ENCODE peak calls at places on chromosomes 12 and 14, in ten cellular contexts. O is ecto neural progenitor cell, D is GDM1, B is DND-41, W is smooth muscle cell of the brain vasculature, P is mucosa of descending colon, C is Caki2, A is NCI-H2171, Q is ACHN, V is lower lobe of right lung. E is an unnamed sample.

GRCh38 chr14:95741781-95742180 is 27.9 kb upstream of the TCL1A start:
- DNase-seq in B (no peak), W (no peak), P (no peak), Q (no peak), O (no peak), C (no peak), V (no peak), A (no peak), D (no peak), E (no peak)

GRCh38 chr14:52891800-52892199 is 59.0 kb downstream of the FERMT2 start:
- DNase-seq in B (no peak), D (no peak), Q (no peak), P (no peak), O (no peak), A (no peak), C (peak), V (no peak), W (no peak), E (no peak)

GRCh38 chr12:105487961-105488360 is 157.5 kb downstream of the C12orf75 start:
- DNase-seq in V (no peak), B (no peak), P (no peak), D (no peak), Q (no peak), O (no peak), A (no peak), W (no peak), C (no peak), E (no peak)

GRCh38 chr14:70999117-70999516 is 91.9 kb downstream of the PCNX1 start:
- DNase-seq in P (no peak), C (no peak), W (no peak), Q (no peak), B (no peak), A (no peak), O (no peak), D (no peak), V (no peak), E (no peak)

GRCh38 chr12:63382930-63383329 is 231.9 kb upstream of the AVPR1A start:
- DNase-seq in Q (no peak), W (no peak), O (no peak), V (no peak), D (no peak), P (no peak), C (no peak), A (no peak), B (no peak), E (no peak)

GRCh38 chr14:43792980-43793379 is 714.1 kb downstream of the FSCB start:
- DNase-seq in A (no peak), W (no peak), C (no peak), D (no peak), V (no peak), B (no peak), O (no peak), P (no peak), Q (no peak), E (no peak)

GRCh38 chr14:37985826-37986470 is 221.8 kb upstream of the SSTR1 start:
- DNase-seq in B (peak), Q (peak), C (peak), O (no peak), D (no peak), W (peak), V (no peak), A (peak), P (no peak), E (peak)

GRCh38 chr12:108854453-108855283 is 2.7 kb downstream of the SSH1 start:
- DNase-seq in P (no peak), A (no peak), V (no peak), D (no peak), C (peak), B (no peak), O (no peak), Q (peak), W (peak), E (no peak)

GRCh38 chr12:1978078-1978477 is 26.2 kb downstream of the DCP1B start:
- DNase-seq in O (no peak), C (no peak), B (no peak), V (no peak), Q (no peak), D (no peak), A (no peak), P (no peak), W (no peak), E (no peak)

GRCh38 chr12:108649668-108650067 is 16.0 kb upstream of the SELPLG start:
- DNase-seq in B (no peak), P (no peak), W (no peak), Q (peak), A (no peak), O (no peak), C (peak), D (no peak), V (no peak), E (no peak)

GRCh38 chr12:111359231-111359913 is 9.5 kb downstream of the PHETA1 start:
- DNase-seq in W (no peak), V (no peak), O (no peak), Q (no peak), C (no peak), A (no peak), D (peak), B (no peak), P (no peak), E (no peak)

GRCh38 chr12:32024884-32025599 is 65.8 kb downstream of the RESF1 start:
- DNase-seq in V (no peak), B (peak), A (no peak), C (no peak), O (no peak), Q (no peak), D (no peak), P (no peak), W (no peak), E (no peak)

GRCh38 chr12:53558631-53559030 is 51.3 kb upstream of the NPFF start:
- DNase-seq in D (no peak), O (no peak), Q (peak), W (no peak), B (no peak), C (peak), P (no peak), V (no peak), A (no peak), E (no peak)

GRCh38 chr14:77026166-77026929 is 2.2 kb downstream of the IRF2BPL start:
- DNase-seq in Q (no peak), W (no peak), C (peak), P (peak), A (peak), O (no peak), V (peak), D (no peak), B (no peak), E (no peak)

GRCh38 chr14:46048127-46048526 is 603.5 kb downstream of the RPL10L start:
- DNase-seq in D (no peak), A (no peak), P (no peak), Q (peak), V (no peak), C (peak), W (no peak), O (peak), B (no peak), E (no peak)

GRCh38 chr14:92651106-92651792 is 97.2 kb downstream of the LGMN start:
- DNase-seq in W (no peak), P (peak), V (peak), Q (no peak), C (no peak), A (no peak), D (peak), O (no peak), B (peak), E (no peak)

GRCh38 chr12:124294686-124295315 is at the start of gene RFLNA:
- DNase-seq in D (no peak), Q (no peak), C (no peak), W (no peak), O (peak), B (no peak), P (no peak), V (peak), A (no peak), E (no peak)

GRCh38 chr14:91237219-91237618 is 7.3 kb downstream of the GPR68 start:
- DNase-seq in Q (peak), W (no peak), C (no peak), A (no peak), D (no peak), P (peak), B (no peak), O (no peak), V (no peak), E (no peak)

GRCh38 chr14:105018414-105018813 is 2.5 kb downstream of the CDCA4 start:
- DNase-seq in P (no peak), B (no peak), O (no peak), D (no peak), C (no peak), Q (no peak), A (no peak), V (no peak), W (no peak), E (no peak)

GRCh38 chr12:131223791-131224567 is 270.3 kb downstream of the ADGRD1 start:
- DNase-seq in C (peak), Q (no peak), D (no peak), A (no peak), P (peak), W (no peak), V (no peak), B (no peak), O (no peak), E (no peak)

GRCh38 chr14:100618763-100619320 is 31.6 kb upstream of the BEGAIN start:
- DNase-seq in A (no peak), D (no peak), B (no peak), O (no peak), P (no peak), W (no peak), V (no peak), C (no peak), Q (no peak), E (no peak)

GRCh38 chr14:71497645-71498086 is 434.6 kb upstream of the RGS6 start:
- DNase-seq in O (no peak), W (no peak), D (no peak), C (no peak), P (no peak), A (no peak), B (peak), Q (peak), V (no peak), E (no peak)

GRCh38 chr14:35352274-35353233 is 52.0 kb downstream of the NFKBIA start:
- DNase-seq in C (no peak), D (peak), Q (no peak), B (no peak), V (peak), P (no peak), A (no peak), O (no peak), W (no peak), E (no peak)

GRCh38 chr12:79155703-79156102 is 291.1 kb downstream of the SYT1 start:
- DNase-seq in C (no peak), P (no peak), B (no peak), D (no peak), A (no peak), Q (no peak), W (no peak), O (no peak), V (no peak), E (no peak)

GRCh38 chr12:111942557-111942956 is 70.4 kb downstream of the TMEM116 start:
- DNase-seq in W (no peak), P (no peak), B (no peak), O (no peak), A (no peak), D (no peak), Q (peak), V (no peak), C (peak), E (peak)

GRCh38 chr14:28703482-28703881 is 63.1 kb upstream of the FOXG1 start:
- DNase-seq in W (no peak), Q (no peak), C (no peak), O (no peak), B (no peak), A (no peak), D (no peak), V (no peak), P (no peak), E (no peak)

GRCh38 chr14:46902837-46903236 is 251.3 kb upstream of the RPL10L start:
- DNase-seq in Q (no peak), P (no peak), W (no peak), A (no peak), B (no peak), C (no peak), D (no peak), V (no peak), O (peak), E (no peak)

GRCh38 chr12:114812858-114813761 is 129.1 kb upstream of the TBX3 start:
- DNase-seq in V (no peak), C (no peak), A (no peak), Q (no peak), W (peak), B (no peak), P (no peak), D (no peak), O (no peak), E (no peak)

GRCh38 chr14:95509512-95509911 is 6.9 kb downstream of the SYNE3 start:
- DNase-seq in Q (no peak), W (no peak), D (no peak), B (no peak), P (no peak), V (no peak), A (no peak), C (no peak), O (no peak), E (no peak)

GRCh38 chr12:57236925-57237652 is 7.6 kb downstream of the SHMT2 start:
- DNase-seq in P (peak), C (no peak), B (no peak), O (peak), A (no peak), D (no peak), Q (no peak), V (peak), W (no peak), E (no peak)

GRCh38 chr12:132069336-132069985 is 74.7 kb downstream of the DDX51 start:
- DNase-seq in C (no peak), Q (no peak), V (no peak), P (no peak), A (no peak), W (no peak), B (no peak), D (no peak), O (no peak), E (no peak)

GRCh38 chr14:75273272-75274044 is 5.2 kb upstream of the FOS start:
- DNase-seq in C (no peak), O (no peak), W (no peak), B (no peak), V (no peak), A (no peak), D (no peak), Q (no peak), P (no peak), E (no peak)